ENCODE peak calls at places on chromosome 7, in seven cellular contexts. S is neural crest cell; J is HFF-Myc; Y is GM20000; K is stimulated activated CD4-positive, alpha-beta T cell treated with anti-CD3 and anti-CD28 coated beads, Interleukin-15, amount 100 ng/mL, for 24 hours; F is hippocampal formation; D is AML-193. N is an unnamed sample.

GRCh38 chr7:80225361-80225760 is 90.7 kb downstream of the GNAI1 start:
- DNase-seq in S (no peak), J (no peak), Y (no peak), K (no peak), F (no peak), D (no peak), N (no peak)

GRCh38 chr7:22666732-22667131 is 60.3 kb upstream of the IL6 start:
- DNase-seq in S (no peak), J (no peak), Y (no peak), K (no peak), F (no peak), D (no peak), N (no peak)

GRCh38 chr7:95213809-95214492 is 110.4 kb downstream of the PON1 start:
- DNase-seq in S (no peak), J (no peak), Y (no peak), K (no peak), F (peak; percentile 53), D (no peak), N (no peak)

GRCh38 chr7:158820656-158821055 is 8.7 kb downstream of the ESYT2 start:
- DNase-seq in S (no peak), J (no peak), Y (no peak), K (peak; percentile 9), F (no peak), D (no peak), N (no peak)

GRCh38 chr7:64884085-64884912 is 18.8 kb upstream of the ZNF273 start:
- DNase-seq in S (no peak), J (no peak), Y (peak; percentile 7), K (no peak), F (no peak), D (no peak), N (no peak)

GRCh38 chr7:42883950-42884349 is 27.9 kb downstream of the C7orf25 start:
- DNase-seq in S (no peak), J (no peak), Y (no peak), K (no peak), F (no peak), D (peak; percentile 39), N (no peak)

GRCh38 chr7:79778786-79779382 is 325.4 kb upstream of the MAGI2 start:
- DNase-seq in S (no peak), J (peak; percentile 5), Y (no peak), K (no peak), F (peak; percentile 10), D (peak; percentile 79), N (no peak)

GRCh38 chr7:78039791-78040776 is 241.5 kb downstream of the PHTF2 start:
- DNase-seq in S (no peak), J (no peak), Y (peak; percentile 68), K (peak; percentile 49), F (no peak), D (peak; percentile 40), N (no peak)

GRCh38 chr7:112080441-112080840 is 125.8 kb downstream of the DOCK4 start:
- DNase-seq in S (no peak), J (peak; percentile 50), Y (peak; percentile 21), K (no peak), F (peak; percentile 38), D (peak; percentile 88), N (peak; percentile 54)

GRCh38 chr7:44087914-44088838 is 5.8 kb upstream of the POLM start:
- DNase-seq in S (no peak), J (peak; percentile 83), Y (no peak), K (no peak), F (no peak), D (no peak), N (no peak)

GRCh38 chr7:15332962-15333361 is 228.9 kb downstream of the AGMO start:
- DNase-seq in S (no peak), J (no peak), Y (no peak), K (no peak), F (no peak), D (no peak), N (no peak)

GRCh38 chr7:31443457-31443856 is 70.4 kb upstream of the ITPRID1 start:
- DNase-seq in S (no peak), J (no peak), Y (peak; percentile 47), K (no peak), F (peak; percentile 68), D (peak; percentile 64), N (no peak)

GRCh38 chr7:146492017-146492416 is 375.4 kb downstream of the CNTNAP2 start:
- DNase-seq in S (no peak), J (no peak), Y (no peak), K (no peak), F (no peak), D (no peak), N (no peak)

GRCh38 chr7:155338632-155339320 is 41.1 kb downstream of the INSIG1 start:
- DNase-seq in S (no peak), J (no peak), Y (no peak), K (peak; percentile 28), F (no peak), D (no peak), N (no peak)

GRCh38 chr7:1017586-1018333 is 26.6 kb upstream of the GPR146 start:
- DNase-seq in S (no peak), J (no peak), Y (no peak), K (no peak), F (no peak), D (no peak), N (no peak)

GRCh38 chr7:134362587-134363483 is 46.1 kb upstream of the SLC35B4 start:
- DNase-seq in S (no peak), J (no peak), Y (no peak), K (no peak), F (no peak), D (peak; percentile 17), N (no peak)

GRCh38 chr7:34277016-34277800 is 371.9 kb downstream of the BMPER start:
- DNase-seq in S (no peak), J (no peak), Y (peak; percentile 6), K (no peak), F (no peak), D (no peak), N (peak; percentile 23)

GRCh38 chr7:122556873-122557542 is 141.9 kb downstream of the RNF133 start:
- DNase-seq in S (no peak), J (no peak), Y (no peak), K (no peak), F (no peak), D (no peak), N (no peak)

GRCh38 chr7:7183061-7183832 is 903 bp downstream of the C1GALT1 start:
- DNase-seq in S (no peak), J (no peak), Y (peak; percentile 66), K (peak; percentile 62), F (no peak), D (peak; percentile 16), N (no peak)

GRCh38 chr7:88835147-88835728 is 39.7 kb upstream of the TEX47 start:
- DNase-seq in S (peak; percentile 15), J (no peak), Y (peak; percentile 41), K (no peak), F (no peak), D (peak; percentile 38), N (no peak)

GRCh38 chr7:141073641-141074161 is at the start of gene TMEM178B:
- DNase-seq in S (peak; percentile 44), J (no peak), Y (peak; percentile 34), K (peak; percentile 41), F (no peak), D (no peak), N (no peak)

GRCh38 chr7:55476071-55476803 is 96.1 kb downstream of the VOPP1 start:
- DNase-seq in S (no peak), J (no peak), Y (no peak), K (no peak), F (no peak), D (no peak), N (no peak)

N was measured in GDM1.